ENCODE peak calls at places on chromosomes 3 and 15, in ten cellular contexts. C is endothelial cell of umbilical vein; Y is tibial artery; V is Peyer's patch; X is KBM-7; B is activated CD8-positive, alpha-beta T cell treated with anti-CD3 and anti-CD28 coated beads for 36 hours; P is pancreas; S is AG10803; Q is PC-9; Z is choroid plexus epithelial cell. M is an unnamed sample.

GRCh38 chr3:147906275-147906674 is 497.1 kb downstream of the ZIC1 start:
- DNase-seq in Q (no peak), B (no peak), Y (no peak), V (no peak), C (no peak), X (no peak), Z (peak; percentile 29), S (peak; percentile 9), P (no peak), M (no peak)

GRCh38 chr15:67685008-67685599 is 140.2 kb upstream of the SKOR1 start:
- DNase-seq in Q (no peak), X (peak; percentile 64), V (no peak), Y (no peak), Z (peak; percentile 58), P (no peak), S (peak; percentile 44), C (peak; percentile 13), B (no peak), M (no peak)

GRCh38 chr3:196985298-196985697 is 16.7 kb upstream of the PIGZ start:
- DNase-seq in V (peak; percentile 64), Z (no peak), X (no peak), Q (no peak), S (no peak), P (no peak), B (no peak), C (no peak), Y (peak; percentile 19), M (no peak)

GRCh38 chr3:118936811-118937210 is 97.8 kb downstream of the IGSF11 start:
- DNase-seq in S (no peak), Q (no peak), Z (no peak), C (no peak), X (no peak), B (no peak), P (no peak), Y (no peak), V (no peak), M (no peak)

GRCh38 chr15:78930577-78931388 is 14.1 kb downstream of the CTSH start:
- DNase-seq in S (peak; percentile 87), X (no peak), V (no peak), P (no peak), B (no peak), Y (no peak), C (peak; percentile 27), Z (peak; percentile 82), Q (peak; percentile 89), M (no peak)

GRCh38 chr3:126551066-126551838 is 7.5 kb downstream of the C3orf22 start:
- DNase-seq in S (peak; percentile 26), Z (no peak), Q (no peak), V (peak; percentile 27), X (no peak), P (no peak), B (no peak), Y (peak; percentile 35), C (no peak), M (no peak)

GRCh38 chr3:150150633-150151032 is 179.9 kb upstream of the PFN2 start:
- DNase-seq in P (no peak), C (no peak), B (no peak), Y (no peak), Q (no peak), V (no peak), S (peak; percentile 54), X (no peak), Z (peak; percentile 49), M (no peak)

GRCh38 chr3:53198256-53198977 is 37.4 kb downstream of the PRKCD start:
- DNase-seq in P (no peak), S (no peak), Y (no peak), B (no peak), X (no peak), Z (no peak), V (no peak), Q (no peak), C (no peak), M (no peak)

GRCh38 chr3:33372218-33373081 is 67.8 kb downstream of the UBP1 start:
- DNase-seq in X (peak; percentile 79), V (no peak), P (no peak), Z (peak; percentile 73), C (peak; percentile 71), B (peak; percentile 59), Q (peak; percentile 34), Y (no peak), S (peak; percentile 42), M (peak; percentile 38)

GRCh38 chr3:152508705-152509104 is 240.0 kb downstream of the MBNL1 start:
- DNase-seq in B (no peak), Q (no peak), Z (peak; percentile 61), P (no peak), V (no peak), S (no peak), C (peak; percentile 44), X (peak; percentile 39), Y (no peak), M (no peak)

GRCh38 chr15:89406218-89406716 is 71.6 kb upstream of the POLG start:
- DNase-seq in Q (no peak), S (no peak), X (no peak), C (no peak), Z (no peak), V (no peak), P (no peak), B (no peak), Y (no peak), M (no peak)

GRCh38 chr15:43881944-43882343 is 55.1 kb downstream of the WDR76 start:
- DNase-seq in Z (peak; percentile 13), X (peak; percentile 7), S (no peak), Q (peak; percentile 6), Y (no peak), C (peak; percentile 11), B (no peak), P (no peak), V (no peak), M (no peak)

GRCh38 chr3:72618739-72619138 is 229.5 kb downstream of the SHQ1 start:
- DNase-seq in B (no peak), C (no peak), S (no peak), Q (no peak), Z (no peak), Y (no peak), X (peak; percentile 87), V (no peak), P (no peak), M (no peak)

GRCh38 chr15:69607101-69607500 is 154.5 kb downstream of the RPLP1 start:
- DNase-seq in C (no peak), S (peak; percentile 66), V (no peak), X (no peak), Y (peak; percentile 83), P (no peak), Q (no peak), B (no peak), Z (peak; percentile 37), M (no peak)

GRCh38 chr15:80093854-80094418 is 34.5 kb downstream of the ZFAND6 start:
- DNase-seq in V (peak; percentile 51), C (peak; percentile 75), Y (no peak), Z (no peak), B (peak; percentile 53), P (peak; percentile 61), X (peak; percentile 78), S (no peak), Q (no peak), M (no peak)

GRCh38 chr3:189393598-189393997 is 221.8 kb downstream of the TPRG1 start:
- DNase-seq in P (no peak), S (no peak), Y (no peak), Q (no peak), B (no peak), C (no peak), X (no peak), Z (peak; percentile 40), V (no peak), M (no peak)

GRCh38 chr3:169812844-169813677 is at the start of the genes LRRC34 and LRRIQ4:
- DNase-seq in P (peak; percentile 47), Q (peak; percentile 73), Y (peak; percentile 78), C (peak; percentile 77), V (peak; percentile 66), Z (peak; percentile 89), X (peak; percentile 83), B (peak; percentile 93), S (peak; percentile 73), M (peak; percentile 77)

GRCh38 chr15:62920569-62921502 is 121.7 kb upstream of the TPM1 start:
- DNase-seq in P (no peak), C (no peak), B (no peak), V (no peak), S (peak; percentile 83), Y (no peak), Z (peak; percentile 85), Q (no peak), X (no peak), M (no peak)

GRCh38 chr15:76298986-76299385 is 12.3 kb downstream of the ETFA start:
- DNase-seq in V (no peak), Z (no peak), C (no peak), P (no peak), Y (no peak), S (no peak), B (no peak), X (no peak), Q (no peak), M (no peak)

GRCh38 chr15:29539736-29540135 is 270.1 kb upstream of the NSMCE3 start:
- DNase-seq in Y (no peak), S (no peak), B (no peak), P (no peak), Z (no peak), Q (no peak), C (no peak), V (no peak), X (no peak), M (no peak)

GRCh38 chr3:106452096-106452495 is 583.3 kb upstream of the CBLB start:
- DNase-seq in Z (no peak), B (no peak), V (no peak), S (no peak), Y (no peak), Q (no peak), X (no peak), C (no peak), P (no peak), M (no peak)

GRCh38 chr3:153055779-153056178 is 106.2 kb upstream of the RAP2B start:
- DNase-seq in Y (no peak), Z (no peak), Q (no peak), C (no peak), X (no peak), S (no peak), P (no peak), V (no peak), B (no peak), M (no peak)

GRCh38 chr15:39918688-39919385 is 1.2 kb downstream of the GPR176 start:
- DNase-seq in S (peak; percentile 94), Q (no peak), X (no peak), Y (no peak), B (no peak), P (no peak), V (no peak), Z (peak; percentile 87), C (peak; percentile 79), M (no peak)

GRCh38 chr3:105394177-105394576 is 27.5 kb downstream of the ALCAM start:
- DNase-seq in C (peak; percentile 64), P (no peak), Z (peak; percentile 93), Y (no peak), V (no peak), S (no peak), Q (no peak), B (no peak), X (no peak), M (no peak)

GRCh38 chr15:70264738-70265465 is 167.2 kb upstream of the TLE3 start:
- DNase-seq in V (no peak), Q (no peak), P (peak; percentile 40), Y (no peak), C (no peak), Z (no peak), S (no peak), B (no peak), X (no peak), M (no peak)

GRCh38 chr3:172658344-172659245 is 52.3 kb downstream of the NCEH1 start:
- DNase-seq in V (no peak), Y (no peak), Z (peak; percentile 100), P (no peak), X (no peak), C (peak; percentile 95), Q (peak; percentile 62), B (no peak), S (peak; percentile 88), M (no peak)

GRCh38 chr3:53544357-53544756 is 49.9 kb downstream of the CACNA1D start:
- DNase-seq in Z (peak; percentile 7), S (no peak), C (no peak), P (no peak), Y (no peak), V (no peak), X (no peak), B (no peak), Q (no peak), M (no peak)

GRCh38 chr3:64188810-64189560 is 36.3 kb downstream of the PRICKLE2 start:
- DNase-seq in S (peak; percentile 91), X (no peak), Z (peak; percentile 80), Y (peak; percentile 67), Q (peak; percentile 69), V (no peak), P (no peak), C (peak; percentile 98), B (no peak), M (no peak)

M was measured in stimulated activated naive CD8-positive, alpha-beta T cell treated with anti-CD3 and anti-CD28 coated beads, Interleukin-15, amount 100 ng/mL, for 72 hours.